ENCODE peak calls at places on chromosome 1, in five cellular contexts. C, G, N, Z and W are unnamed samples.

GRCh38 chr1:30445449-30445848 is 277.9 kb downstream of the MATN1 start:
- DNase-seq in N (no peak), Z (no peak), C (no peak), G (no peak), W (no peak)

GRCh38 chr1:16905112-16905855 is 9.5 kb downstream of the RNU1-2 start:
- DNase-seq in Z (peak), G (peak), N (peak), C (peak), W (peak)

GRCh38 chr1:206923009-206923960 is 1.5 kb upstream of the FCMR start:
- DNase-seq in C (no peak), N (no peak), Z (no peak), G (no peak), W (no peak)

GRCh38 chr1:212971312-212971711 is 21.0 kb downstream of the VASH2 start:
- DNase-seq in C (no peak), G (no peak), N (no peak), Z (no peak), W (no peak)

GRCh38 chr1:153985984-153986761 is at the start of gene RAB13:
- DNase-seq in Z (peak), G (peak), N (peak), C (peak), W (peak)

GRCh38 chr1:197553281-197553680 is 222.0 kb downstream of the DENND1B start:
- DNase-seq in Z (no peak), G (no peak), N (no peak), C (no peak), W (no peak)

GRCh38 chr1:105137543-105138444 is 1388.1 kb downstream of the AMY1C start:
- DNase-seq in G (peak), C (no peak), N (no peak), Z (no peak), W (no peak)

GRCh38 chr1:116320846-116321245 is 52.2 kb upstream of the ATP1A1 start:
- DNase-seq in G (no peak), C (no peak), N (no peak), Z (no peak), W (no peak)

GRCh38 chr1:97304366-97304765 is 582.8 kb downstream of the PTBP2 start:
- DNase-seq in G (no peak), Z (no peak), C (no peak), N (peak), W (no peak)

GRCh38 chr1:172356620-172357019 is 63.9 kb upstream of the C1orf105 start:
- DNase-seq in Z (peak), G (no peak), N (peak), C (no peak), W (peak)

GRCh38 chr1:17335821-17336718 is 28.1 kb downstream of the PADI4 start:
- DNase-seq in C (peak), Z (peak), G (peak), N (peak), W (peak)

GRCh38 chr1:34918609-34919561 is 10.6 kb downstream of the DLGAP3 start:
- DNase-seq in C (no peak), Z (no peak), G (peak), N (no peak), W (no peak)
- TF ChIP-seq CTCF in C (no peak), Z (no peak), G (peak), N (no peak), W (no peak)

GRCh38 chr1:184425449-184426277 is 38.8 kb downstream of the C1orf21 start:
- DNase-seq in N (no peak), G (no peak), Z (peak), C (no peak), W (no peak)

GRCh38 chr1:184426278-184426674 is 39.4 kb downstream of the C1orf21 start:
- DNase-seq in N (no peak), Z (no peak), C (no peak), G (peak), W (no peak)

GRCh38 chr1:184429342-184429741 is 42.5 kb downstream of the C1orf21 start:
- DNase-seq in C (no peak), G (no peak), N (no peak), Z (no peak), W (no peak)

GRCh38 chr1:184427722-184428121 is 40.9 kb downstream of the C1orf21 start:
- DNase-seq in G (no peak), Z (no peak), C (no peak), N (no peak), W (no peak)

GRCh38 chr1:184428604-184429003 is 41.8 kb downstream of the C1orf21 start:
- DNase-seq in G (no peak), Z (no peak), C (no peak), N (no peak), W (no peak)
- TF ChIP-seq CTCF in G (no peak), Z (no peak), C (no peak), N (no peak), W (no peak)

GRCh38 chr1:193059282-193060225 is at the start of the genes RO60 and UCHL5:
- DNase-seq in G (peak), C (peak), Z (peak), N (peak), W (peak)
- TF ChIP-seq CTCF in G (no peak), C (no peak), Z (peak), N (no peak), W (no peak)

GRCh38 chr1:167440776-167441175 is 77.6 kb downstream of the CD247 start:
- DNase-seq in C (no peak), Z (no peak), G (no peak), N (no peak), W (no peak)

GRCh38 chr1:167440345-167440744 is 78.0 kb downstream of the CD247 start:
- DNase-seq in C (no peak), G (no peak), Z (no peak), N (no peak), W (no peak)

GRCh38 chr1:167441222-167441621 is 77.1 kb downstream of the CD247 start:
- DNase-seq in N (no peak), G (no peak), Z (no peak), C (no peak), W (no peak)

GRCh38 chr1:167438171-167439138 is 79.9 kb downstream of the CD247 start:
- DNase-seq in C (no peak), Z (no peak), G (no peak), N (no peak), W (no peak)

DNA sequence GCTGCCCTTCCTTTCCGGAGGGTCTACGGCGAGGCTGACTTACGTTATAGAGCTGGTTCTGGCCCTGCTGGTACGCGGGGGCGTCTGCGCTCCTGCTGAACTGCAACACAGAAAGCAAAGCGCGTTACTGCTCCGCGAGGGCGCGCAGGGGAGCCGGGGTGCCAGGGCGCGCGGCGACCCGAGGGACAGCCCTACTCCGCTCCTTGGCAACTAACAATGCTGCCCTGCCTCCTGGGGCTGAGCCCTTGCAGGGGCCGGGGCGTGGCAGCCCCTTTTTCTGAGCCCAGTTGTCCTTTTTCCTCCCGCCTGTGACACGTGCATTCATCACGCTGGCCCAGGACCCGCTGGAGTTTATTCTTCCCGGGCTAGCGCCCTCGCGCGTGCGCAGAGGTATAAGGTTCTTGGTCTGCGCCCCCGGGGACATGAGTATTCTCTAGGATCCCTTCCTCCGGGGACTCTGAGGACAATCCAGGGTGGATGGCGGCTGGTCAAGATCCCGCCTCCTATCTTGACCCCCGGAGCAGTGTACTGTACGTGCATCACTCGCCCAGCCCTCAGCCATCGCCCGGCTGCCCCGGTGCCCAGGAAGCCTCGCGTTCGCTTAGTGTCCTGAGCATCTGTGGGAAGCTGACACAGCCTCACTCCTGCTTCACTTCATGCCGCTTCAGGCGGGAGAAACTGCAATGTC is 78.9 kb downstream of the CD247 start:
- DNase-seq in Z (peak), G (peak), C (no peak), N (peak), W (no peak)
- TF ChIP-seq CTCF in Z (peak), G (peak), C (peak), N (peak), W (peak)

GRCh38 chr1:15283500-15283899 is 36.5 kb downstream of the FHAD1 start:
- DNase-seq in Z (no peak), N (no peak), G (no peak), C (no peak), W (peak)
- TF ChIP-seq CTCF in Z (no peak), N (peak), G (no peak), C (no peak), W (peak)